ENCODE peak calls at places on chromosomes 16 and 17, in six cellular contexts. P, Q, Z, F, K and X are unnamed samples. For H3K27me3, the result is how much of the 10 kb centered on the place peaks cover.

GRCh38 chr16:17970816-17971291 is 365.7 kb downstream of the NPIPA8 start:
- DNase-seq in P (no peak), Q (no peak), Z (no peak), F (no peak), K (no peak), X (no peak)

GRCh38 chr16:85870159-85870558 is 28.8 kb upstream of the IRF8 start:
- DNase-seq in P (no peak), Q (no peak), Z (no peak), F (no peak), K (no peak), X (no peak)

GRCh38 chr17:68020451-68020779 is 15.1 kb upstream of the KPNA2 start:
- DNase-seq in P (no peak), Q (no peak), Z (no peak), F (no peak), K (peak), X (no peak)

GRCh38 chr16:6193718-6194117 is 1096.1 kb upstream of the EEF2KMT start:
- DNase-seq in P (peak), Q (peak), Z (no peak), F (no peak), K (peak), X (no peak)

GRCh38 chr16:29901607-29901945 is 1.3 kb downstream of the ASPHD1 start:
- DNase-seq in P (no peak), Q (no peak), Z (no peak), F (no peak), K (no peak), X (no peak)

GRCh38 chr17:7588553-7589203 is 1.2 kb downstream of the SOX15 start:
- DNase-seq in P (no peak), Q (no peak), Z (no peak), F (no peak), K (no peak), X (no peak)

GRCh38 chr17:21678451-21679081 is 13.8 kb upstream of the KCNJ18 start:
- DNase-seq in P (no peak), Q (peak), Z (no peak), F (no peak), K (no peak), X (peak)

GRCh38 chr17:6608321-6608720 is 32.2 kb downstream of the KIAA0753 start:
- DNase-seq in P (no peak), Q (no peak), Z (no peak), F (no peak), K (no peak), X (no peak)

GRCh38 chr17:16929281-16929680 is 42.6 kb downstream of the TNFRSF13B start:
- DNase-seq in P (no peak), Q (no peak), Z (no peak), F (no peak), K (no peak), X (no peak)

GRCh38 chr17:12983986-12984932 is 33.6 kb downstream of the ELAC2 start:
- DNase-seq in P (no peak), Q (no peak), Z (no peak), F (peak), K (no peak), X (no peak)

GRCh38 chr17:12386240-12386639 is 279.4 kb upstream of the MYOCD start:
- DNase-seq in P (no peak), Q (no peak), Z (no peak), F (no peak), K (no peak), X (no peak)

GRCh38 chr16:81940781-81941560 is 70.3 kb downstream of the SDR42E1 start:
- DNase-seq in P (no peak), Q (peak), Z (no peak), F (no peak), K (peak), X (no peak)

GRCh38 chr16:1723450-1724147 is 17.6 kb downstream of the MAPK8IP3 start:
- DNase-seq in P (no peak), Q (peak), Z (no peak), F (peak), K (peak), X (no peak)

GRCh38 chr16:30541502-30542329 is 7.1 kb upstream of the ZNF747 start:
- DNase-seq in P (no peak), Q (no peak), Z (no peak), F (peak), K (peak), X (no peak)

GRCh38 chr16:19835989-19836421 is 48.6 kb downstream of the GPRC5B start:
- DNase-seq in P (no peak), Q (no peak), Z (no peak), F (no peak), K (no peak), X (no peak)

GRCh38 chr16:11572301-11572995 is 14.3 kb downstream of the LITAF start:
- DNase-seq in P (no peak), Q (no peak), Z (no peak), F (peak), K (no peak), X (peak)

GRCh38 chr17:31842416-31843381 is 16.3 kb downstream of the COPRS start:
- DNase-seq in P (peak), Q (peak), Z (no peak), F (peak), K (peak), X (peak)

GRCh38 chr16:81466351-81466960 is 21.8 kb downstream of the CMIP start:
- DNase-seq in P (no peak), Q (no peak), Z (no peak), F (no peak), K (no peak), X (no peak)

GRCh38 chr16:6019490-6019991 is 921.9 kb upstream of the EEF2KMT start:
- DNase-seq in P (no peak), Q (no peak), Z (no peak), F (no peak), K (no peak), X (peak)

GRCh38 chr16:79651363-79651762 is 50.8 kb upstream of the MAF start:
- DNase-seq in P (no peak), Q (no peak), Z (no peak), F (peak), K (no peak), X (no peak)

GRCh38 chr16:17784073-17784472 is 313.3 kb upstream of the XYLT1 start:
- DNase-seq in P (no peak), Q (peak), Z (no peak), F (no peak), K (peak), X (no peak)

GRCh38 chr17:41666336-41666680 is 22.4 kb upstream of the EIF1 start:
- DNase-seq in P (no peak), Q (peak), Z (peak), F (peak), K (no peak), X (peak)

GRCh38 chr17:46003907-46004748 is 5.1 kb downstream of the STH start:
- DNase-seq in P (no peak), Q (no peak), Z (no peak), F (peak), K (peak), X (no peak)

GRCh38 chr17:22267019-22267418 is 574.7 kb downstream of the KCNJ18 start:
- DNase-seq in P (no peak), Q (no peak), Z (no peak), F (no peak), K (no peak), X (no peak)

GRCh38 chr16:77794586-77794985 is 6.2 kb downstream of the VAT1L start:
- DNase-seq in P (no peak), Q (no peak), Z (no peak), F (no peak), K (no peak), X (no peak)

GRCh38 chr17:61495161-61495857 is 43.1 kb downstream of the TBX4 start:
- DNase-seq in P (no peak), Q (peak), Z (no peak), F (no peak), K (no peak), X (no peak)

GRCh38 chr17:48997103-48997826 is at the start of gene IGF2BP1:
- DNase-seq in P (peak), Q (no peak), Z (no peak), F (no peak), K (peak), X (peak)

GRCh38 chr16:2467301-2468141 is 3.6 kb upstream of the NTN3 start:
- DNase-seq in P (no peak), Q (no peak), Z (no peak), F (peak), K (no peak), X (no peak)

GRCh38 chr17:36074365-36074764 is 10.3 kb downstream of the CCL18 start:
- DNase-seq in P (no peak), Q (no peak), Z (peak), F (no peak), K (no peak), X (no peak)

GRCh38 chr17:68238488-68238887 is 9.4 kb upstream of the AMZ2 start:
- DNase-seq in P (no peak), Q (no peak), Z (no peak), F (no peak), K (no peak), X (no peak)

GRCh38 chr16:83515395-83515794 is 292.4 kb upstream of the HSBP1 start:
- DNase-seq in P (no peak), Q (no peak), Z (no peak), F (no peak), K (no peak), X (no peak)

GRCh38 chr17:27352481-27353460 is 58.9 kb downstream of the WSB1 start:
- DNase-seq in P (no peak), Q (no peak), Z (no peak), F (no peak), K (no peak), X (no peak)

GRCh38 chr17:63840591-63841349 is 1.7 kb downstream of the SMARCD2 start:
- DNase-seq in P (no peak), Q (no peak), Z (no peak), F (no peak), K (no peak), X (no peak)

GRCh38 chr17:42387221-42387657 is 1.0 kb downstream of the STAT3 start:
- DNase-seq in P (no peak), Q (peak), Z (no peak), F (no peak), K (peak), X (peak)

GRCh38 chr16:51716195-51716594 is 565.1 kb upstream of the SALL1 start:
- DNase-seq in P (no peak), Q (no peak), Z (no peak), F (no peak), K (no peak), X (no peak)

GRCh38 chr16:28951410-28951943 is 740 bp downstream of the NFATC2IP start:
- DNase-seq in P (no peak), Q (peak), Z (no peak), F (peak), K (no peak), X (peak)

GRCh38 chr17:47694818-47695663 is 1.1 kb downstream of the TBKBP1 start:
- DNase-seq in P (no peak), Q (peak), Z (no peak), F (peak), K (no peak), X (peak)

DNA sequence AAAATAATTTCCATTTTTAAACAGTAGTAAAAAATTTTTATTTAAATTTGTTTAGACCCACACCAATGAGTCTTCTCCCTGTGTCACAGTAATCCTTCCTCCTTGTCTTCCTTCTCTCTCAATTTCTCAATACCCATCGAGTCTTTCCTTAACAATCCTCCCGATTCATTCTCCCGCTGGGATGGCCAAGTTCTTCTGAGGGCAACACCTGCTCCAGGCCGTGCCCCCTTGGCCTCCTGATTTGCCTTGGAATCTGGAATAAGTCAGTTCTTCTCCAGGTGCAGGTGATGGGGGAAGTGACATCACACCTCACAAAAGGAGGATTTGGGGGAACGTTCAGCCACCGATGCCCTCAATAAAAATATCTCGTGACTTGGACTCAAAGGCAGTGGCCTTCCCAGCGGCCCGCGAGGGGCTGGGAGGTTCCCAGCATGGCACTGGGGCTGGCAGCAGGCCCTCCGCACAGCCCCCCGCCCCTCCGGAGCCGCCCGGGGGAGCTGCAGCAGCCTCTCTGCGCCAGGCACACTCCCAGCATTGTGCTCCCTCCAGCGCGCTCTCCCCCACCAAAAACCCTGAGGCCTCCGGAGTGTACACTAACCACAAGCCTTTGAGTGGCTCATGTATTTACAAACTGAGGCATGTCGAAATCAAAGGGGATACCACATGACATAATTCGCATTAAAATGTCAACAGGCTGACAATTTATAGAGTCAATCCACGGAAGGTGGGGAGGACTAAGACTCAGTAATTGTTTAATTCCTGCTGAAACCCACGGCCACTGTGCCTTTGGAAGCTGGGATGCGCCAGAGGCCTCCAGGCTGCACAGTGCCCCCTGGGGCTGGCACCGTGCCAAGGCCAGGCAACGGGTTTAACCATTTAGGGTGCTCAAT is 120.5 kb downstream of the ZFHX3 start:
- DNase-seq in P (no peak), Q (no peak), Z (no peak), F (peak), K (peak), X (peak)
- TF ChIP-seq EP300 in P (no peak), Q (no peak), Z (no peak), F (no peak), K (peak), X (peak)

GRCh38 chr17:79515110-79515509 is 95.7 kb downstream of the RBFOX3 start:
- DNase-seq in P (no peak), Q (no peak), Z (no peak), F (no peak), K (no peak), X (no peak)
- H3K27me3 ChIP-seq in P (under half), Q (half or more), Z (under half), F (under half), K (half or more), X (under half)

GRCh38 chr17:66462010-66462409 is 159.6 kb downstream of the PRKCA start:
- DNase-seq in P (no peak), Q (no peak), Z (no peak), F (peak), K (peak), X (no peak)

GRCh38 chr17:66458782-66459181 is 156.4 kb downstream of the PRKCA start:
- DNase-seq in P (no peak), Q (no peak), Z (no peak), F (no peak), K (no peak), X (no peak)

GRCh38 chr17:66461343-66461995 is 159.1 kb downstream of the PRKCA start:
- DNase-seq in P (no peak), Q (no peak), Z (no peak), F (no peak), K (no peak), X (no peak)

GRCh38 chr17:66460558-66460957 is 158.1 kb downstream of the PRKCA start:
- DNase-seq in P (no peak), Q (no peak), Z (no peak), F (no peak), K (no peak), X (no peak)

DNA sequence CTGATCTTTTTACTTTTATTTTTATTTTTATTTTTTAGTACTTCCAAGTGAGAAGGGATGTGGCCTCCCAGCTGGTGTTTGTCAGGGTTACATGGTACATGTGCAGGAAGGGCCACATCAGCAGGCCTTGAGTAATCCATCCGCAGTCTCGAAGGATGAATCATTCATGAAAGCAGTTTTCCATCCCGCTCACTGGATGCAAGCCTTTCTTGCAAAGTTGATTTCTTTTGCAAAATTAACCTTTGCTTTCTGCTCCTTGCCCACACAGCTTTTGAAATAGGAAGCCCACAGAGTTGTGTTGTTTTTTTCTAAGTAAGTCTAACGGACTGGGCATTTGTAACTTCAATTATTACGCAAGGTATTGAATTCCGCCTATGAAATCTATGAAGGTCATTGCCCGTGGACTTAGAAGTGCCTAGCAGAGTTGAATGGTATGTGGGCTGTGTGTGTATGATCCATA is 157.4 kb downstream of the PRKCA start:
- DNase-seq in P (no peak), Q (no peak), Z (no peak), F (peak), K (peak), X (no peak)
- TF ChIP-seq POLR2AphosphoS5 in P (no peak), Q (no peak), Z (no peak), F (peak), K (no peak), X (peak)

GRCh38 chr16:87790278-87791023 is 24.7 kb upstream of the KLHDC4 start:
- DNase-seq in P (no peak), Q (no peak), Z (no peak), F (peak), K (no peak), X (no peak)
- TF ChIP-seq EP300 in P (no peak), Q (no peak), Z (no peak), F (peak), K (no peak), X (no peak)

GRCh38 chr16:54429029-54429428 is 142.4 kb upstream of the IRX3 start:
- DNase-seq in P (no peak), Q (no peak), Z (no peak), F (no peak), K (no peak), X (no peak)

GRCh38 chr16:54425068-54425467 is 138.5 kb upstream of the IRX3 start:
- DNase-seq in P (no peak), Q (no peak), Z (no peak), F (no peak), K (no peak), X (no peak)

GRCh38 chr16:54425681-54426549 is 139.3 kb upstream of the IRX3 start:
- DNase-seq in P (no peak), Q (no peak), Z (no peak), F (no peak), K (no peak), X (no peak)

GRCh38 chr16:54424043-54424451 is 137.5 kb upstream of the IRX3 start:
- DNase-seq in P (no peak), Q (no peak), Z (no peak), F (no peak), K (no peak), X (no peak)

DNA sequence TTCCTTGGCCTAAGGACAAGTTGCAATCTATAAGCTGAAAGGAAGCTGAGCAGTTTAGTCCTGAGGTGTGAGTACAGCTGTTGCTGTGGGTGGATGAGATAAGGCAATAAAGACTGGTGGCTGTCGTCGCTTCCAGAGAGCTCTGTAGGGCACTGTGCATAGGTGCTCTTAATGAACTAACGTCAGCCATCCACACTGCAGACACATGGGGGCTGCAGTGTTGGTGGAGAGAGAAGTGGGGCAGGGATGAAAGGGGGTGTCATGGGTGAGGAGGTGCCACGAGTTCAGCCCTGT is 139.9 kb upstream of the IRX3 start:
- DNase-seq in P (no peak), Q (no peak), Z (no peak), F (no peak), K (no peak), X (no peak)
- H3K27me3 ChIP-seq in P (under half), Q (under half), Z (under half), F (under half), K (half or more), X (under half)

GRCh38 chr17:15257316-15257925 is 7.7 kb downstream of the PMP22 start:
- DNase-seq in P (no peak), Q (peak), Z (peak), F (peak), K (peak), X (peak)
- TF ChIP-seq POLR2AphosphoS5 in P (no peak), Q (no peak), Z (no peak), F (peak), K (no peak), X (peak)

GRCh38 chr17:17938388-17939107 is 33.7 kb downstream of the TOM1L2 start:
- DNase-seq in P (no peak), Q (no peak), Z (no peak), F (peak), K (no peak), X (no peak)

GRCh38 chr17:17937958-17938357 is 34.2 kb downstream of the TOM1L2 start:
- DNase-seq in P (no peak), Q (no peak), Z (no peak), F (no peak), K (no peak), X (no peak)

GRCh38 chr17:17934796-17935195 is 37.4 kb downstream of the TOM1L2 start:
- DNase-seq in P (no peak), Q (no peak), Z (no peak), F (no peak), K (no peak), X (no peak)

GRCh38 chr17:17935321-17936271 is 36.6 kb downstream of the TOM1L2 start:
- DNase-seq in P (no peak), Q (no peak), Z (no peak), F (peak), K (peak), X (peak)

GRCh38 chr17:17937450-17937849 is 34.8 kb downstream of the TOM1L2 start:
- DNase-seq in P (no peak), Q (no peak), Z (no peak), F (no peak), K (no peak), X (no peak)
- TF ChIP-seq EP300 in P (no peak), Q (no peak), Z (no peak), F (no peak), K (no peak), X (no peak)

GRCh38 chr17:77651983-77652382 is 306.5 kb upstream of the TNRC6C start:
- DNase-seq in P (no peak), Q (no peak), Z (no peak), F (no peak), K (no peak), X (no peak)
- H3K27me3 ChIP-seq in P (under half), Q (half or more), Z (under half), F (under half), K (half or more), X (under half)

GRCh38 chr16:66426112-66427035 is 721 bp upstream of the BEAN1 start:
- DNase-seq in P (no peak), Q (no peak), Z (no peak), F (no peak), K (no peak), X (no peak)
- TF ChIP-seq POLR2AphosphoS5 in P (no peak), Q (no peak), Z (no peak), F (no peak), K (no peak), X (no peak)

GRCh38 chr17:51060396-51060795 is 60.3 kb downstream of the SPAG9 start:
- DNase-seq in P (no peak), Q (no peak), Z (no peak), F (no peak), K (no peak), X (no peak)
- TF ChIP-seq EP300 in P (no peak), Q (no peak), Z (no peak), F (no peak), K (no peak), X (no peak)